ENCODE peak calls at places on chromosomes 3 and 15, in seven cellular contexts. One of them, this sample, is unnamed.

GRCh38 chr3:148681080-148681479 is 16.6 kb upstream of the AGTR1 start:
- DNase-seq in fibroblast of the aortic adventitia: no peak
- DNase-seq in endodermal cell: no peak
- DNase-seq in astrocyte of the spinal cord: no peak
- DNase-seq in esophagus squamous epithelium: no peak
- DNase-seq in mammary epithelial cell: peak
- DNase-seq in ovary: no peak
- DNase-seq in this sample: peak

GRCh38 chr3:17974206-17974841 is 231.9 kb upstream of the TBC1D5 start:
- DNase-seq in fibroblast of the aortic adventitia: peak
- DNase-seq in endodermal cell: no peak
- DNase-seq in astrocyte of the spinal cord: peak
- DNase-seq in esophagus squamous epithelium: no peak
- DNase-seq in mammary epithelial cell: no peak
- DNase-seq in ovary: no peak
- DNase-seq in this sample: peak

GRCh38 chr15:23797747-23798157 is 110.6 kb upstream of the NDN start:
- DNase-seq in fibroblast of the aortic adventitia: no peak
- DNase-seq in endodermal cell: no peak
- DNase-seq in astrocyte of the spinal cord: no peak
- DNase-seq in esophagus squamous epithelium: no peak
- DNase-seq in mammary epithelial cell: no peak
- DNase-seq in ovary: no peak
- DNase-seq in this sample: no peak

GRCh38 chr15:66780172-66780972 is 78.3 kb downstream of the SMAD6 start:
- DNase-seq in fibroblast of the aortic adventitia: peak
- DNase-seq in endodermal cell: no peak
- DNase-seq in astrocyte of the spinal cord: peak
- DNase-seq in esophagus squamous epithelium: no peak
- DNase-seq in mammary epithelial cell: peak
- DNase-seq in ovary: peak
- DNase-seq in this sample: peak

GRCh38 chr15:91609231-91609630 is 244.3 kb upstream of the SLCO3A1 start:
- DNase-seq in fibroblast of the aortic adventitia: no peak
- DNase-seq in endodermal cell: no peak
- DNase-seq in astrocyte of the spinal cord: no peak
- DNase-seq in esophagus squamous epithelium: no peak
- DNase-seq in mammary epithelial cell: peak
- DNase-seq in ovary: no peak
- DNase-seq in this sample: no peak

GRCh38 chr3:179731544-179731943 is 78.7 kb downstream of the USP13 start:
- DNase-seq in fibroblast of the aortic adventitia: no peak
- DNase-seq in endodermal cell: no peak
- DNase-seq in astrocyte of the spinal cord: no peak
- DNase-seq in esophagus squamous epithelium: no peak
- DNase-seq in mammary epithelial cell: no peak
- DNase-seq in ovary: no peak
- DNase-seq in this sample: no peak

GRCh38 chr3:44976002-44976815 is at the start of the genes EXOSC7 and ZDHHC3:
- DNase-seq in fibroblast of the aortic adventitia: peak
- DNase-seq in endodermal cell: peak
- DNase-seq in astrocyte of the spinal cord: peak
- DNase-seq in esophagus squamous epithelium: peak
- DNase-seq in mammary epithelial cell: peak
- DNase-seq in ovary: peak
- DNase-seq in this sample: peak

GRCh38 chr3:180624714-180625113 is 22.8 kb downstream of the TTC14 start:
- DNase-seq in fibroblast of the aortic adventitia: no peak
- DNase-seq in endodermal cell: no peak
- DNase-seq in astrocyte of the spinal cord: no peak
- DNase-seq in esophagus squamous epithelium: no peak
- DNase-seq in mammary epithelial cell: no peak
- DNase-seq in ovary: no peak
- DNase-seq in this sample: no peak

GRCh38 chr3:189833996-189834395 is 202.8 kb downstream of the TP63 start:
- DNase-seq in fibroblast of the aortic adventitia: no peak
- DNase-seq in endodermal cell: no peak
- DNase-seq in astrocyte of the spinal cord: no peak
- DNase-seq in esophagus squamous epithelium: peak
- DNase-seq in mammary epithelial cell: peak
- DNase-seq in ovary: no peak
- DNase-seq in this sample: no peak

GRCh38 chr3:45781841-45782240 is 14.5 kb downstream of the SLC6A20 start:
- DNase-seq in fibroblast of the aortic adventitia: no peak
- DNase-seq in endodermal cell: peak
- DNase-seq in astrocyte of the spinal cord: no peak
- DNase-seq in esophagus squamous epithelium: no peak
- DNase-seq in mammary epithelial cell: no peak
- DNase-seq in ovary: no peak
- DNase-seq in this sample: no peak

GRCh38 chr3:138348950-138349739 is 766 bp downstream of the MRAS start:
- DNase-seq in fibroblast of the aortic adventitia: peak
- DNase-seq in endodermal cell: peak
- DNase-seq in astrocyte of the spinal cord: peak
- DNase-seq in esophagus squamous epithelium: no peak
- DNase-seq in mammary epithelial cell: no peak
- DNase-seq in ovary: peak
- DNase-seq in this sample: peak

GRCh38 chr3:53708001-53708621 is 138.1 kb downstream of the CHDH start:
- DNase-seq in fibroblast of the aortic adventitia: no peak
- DNase-seq in endodermal cell: peak
- DNase-seq in astrocyte of the spinal cord: no peak
- DNase-seq in esophagus squamous epithelium: no peak
- DNase-seq in mammary epithelial cell: no peak
- DNase-seq in ovary: no peak
- DNase-seq in this sample: no peak

GRCh38 chr3:142319912-142320311 is 94.5 kb upstream of the GK5 start:
- DNase-seq in fibroblast of the aortic adventitia: no peak
- DNase-seq in endodermal cell: no peak
- DNase-seq in astrocyte of the spinal cord: no peak
- DNase-seq in esophagus squamous epithelium: no peak
- DNase-seq in mammary epithelial cell: no peak
- DNase-seq in ovary: no peak
- DNase-seq in this sample: no peak

GRCh38 chr3:128394033-128394432 is 72.7 kb downstream of the DNAJB8 start:
- DNase-seq in fibroblast of the aortic adventitia: no peak
- DNase-seq in endodermal cell: no peak
- DNase-seq in astrocyte of the spinal cord: no peak
- DNase-seq in esophagus squamous epithelium: no peak
- DNase-seq in mammary epithelial cell: no peak
- DNase-seq in ovary: no peak
- DNase-seq in this sample: no peak

GRCh38 chr3:128392021-128392420 is 74.7 kb downstream of the DNAJB8 start:
- DNase-seq in fibroblast of the aortic adventitia: no peak
- DNase-seq in endodermal cell: no peak
- DNase-seq in astrocyte of the spinal cord: no peak
- DNase-seq in esophagus squamous epithelium: no peak
- DNase-seq in mammary epithelial cell: no peak
- DNase-seq in ovary: no peak
- DNase-seq in this sample: no peak

GRCh38 chr3:128395046-128395445 is 71.6 kb downstream of the DNAJB8 start:
- DNase-seq in fibroblast of the aortic adventitia: no peak
- DNase-seq in endodermal cell: no peak
- DNase-seq in astrocyte of the spinal cord: no peak
- DNase-seq in esophagus squamous epithelium: no peak
- DNase-seq in mammary epithelial cell: no peak
- DNase-seq in ovary: no peak
- DNase-seq in this sample: no peak

GRCh38 chr3:128390867-128391266 is 75.8 kb downstream of the DNAJB8 start:
- DNase-seq in fibroblast of the aortic adventitia: no peak
- DNase-seq in endodermal cell: no peak
- DNase-seq in astrocyte of the spinal cord: no peak
- DNase-seq in esophagus squamous epithelium: no peak
- DNase-seq in mammary epithelial cell: no peak
- DNase-seq in ovary: no peak
- DNase-seq in this sample: no peak

GRCh38 chr3:128392812-128393544 is 73.7 kb downstream of the DNAJB8 start:
- DNase-seq in fibroblast of the aortic adventitia: no peak
- DNase-seq in endodermal cell: no peak
- DNase-seq in astrocyte of the spinal cord: no peak
- DNase-seq in esophagus squamous epithelium: no peak
- DNase-seq in mammary epithelial cell: no peak
- DNase-seq in ovary: no peak
- DNase-seq in this sample: no peak
- H3K4me3 ChIP-seq in fibroblast of the aortic adventitia: no peak
- H3K4me3 ChIP-seq in endodermal cell: no peak
- H3K4me3 ChIP-seq in astrocyte of the spinal cord: no peak
- H3K4me3 ChIP-seq in esophagus squamous epithelium: no peak
- H3K4me3 ChIP-seq in mammary epithelial cell: no peak
- H3K4me3 ChIP-seq in ovary: no peak
- H3K4me3 ChIP-seq in this sample: no peak

GRCh38 chr3:134362221-134362620 is 12.0 kb downstream of the AMOTL2 start:
- DNase-seq in fibroblast of the aortic adventitia: no peak
- DNase-seq in endodermal cell: peak
- DNase-seq in astrocyte of the spinal cord: no peak
- DNase-seq in esophagus squamous epithelium: no peak
- DNase-seq in mammary epithelial cell: no peak
- DNase-seq in ovary: no peak
- DNase-seq in this sample: no peak

GRCh38 chr3:134364936-134365765 is 9.1 kb downstream of the AMOTL2 start:
- DNase-seq in fibroblast of the aortic adventitia: peak
- DNase-seq in endodermal cell: peak
- DNase-seq in astrocyte of the spinal cord: peak
- DNase-seq in esophagus squamous epithelium: no peak
- DNase-seq in mammary epithelial cell: no peak
- DNase-seq in ovary: no peak
- DNase-seq in this sample: peak

GRCh38 chr3:134364061-134364935 is 9.9 kb downstream of the AMOTL2 start:
- DNase-seq in fibroblast of the aortic adventitia: peak
- DNase-seq in endodermal cell: peak
- DNase-seq in astrocyte of the spinal cord: peak
- DNase-seq in esophagus squamous epithelium: peak
- DNase-seq in mammary epithelial cell: peak
- DNase-seq in ovary: peak
- DNase-seq in this sample: peak

GRCh38 chr3:134362670-134363380 is 11.4 kb downstream of the AMOTL2 start:
- DNase-seq in fibroblast of the aortic adventitia: no peak
- DNase-seq in endodermal cell: peak
- DNase-seq in astrocyte of the spinal cord: no peak
- DNase-seq in esophagus squamous epithelium: no peak
- DNase-seq in mammary epithelial cell: no peak
- DNase-seq in ovary: no peak
- DNase-seq in this sample: no peak

DNA sequence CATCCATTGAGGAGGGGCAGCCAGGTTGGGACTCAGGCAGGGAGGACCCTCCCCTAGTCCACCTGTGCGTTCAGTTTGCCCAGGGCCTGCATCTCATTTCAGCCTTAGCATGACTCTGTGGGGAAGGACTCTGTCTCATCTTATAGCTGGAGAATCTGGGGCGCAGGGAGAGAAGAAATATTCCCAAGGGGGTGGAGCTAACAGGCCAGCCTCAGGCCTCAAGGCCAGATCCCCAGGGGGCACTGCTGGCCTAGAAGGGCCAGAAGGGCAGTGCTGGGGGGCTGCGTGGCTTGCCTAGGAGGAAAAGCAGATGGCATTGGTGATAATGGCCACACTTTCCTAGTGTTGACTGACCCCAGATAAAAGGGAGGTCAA is 10.9 kb downstream of the AMOTL2 start:
- DNase-seq in fibroblast of the aortic adventitia: no peak
- DNase-seq in endodermal cell: no peak
- DNase-seq in astrocyte of the spinal cord: no peak
- DNase-seq in esophagus squamous epithelium: no peak
- DNase-seq in mammary epithelial cell: no peak
- DNase-seq in ovary: no peak
- DNase-seq in this sample: no peak
- H3K4me3 ChIP-seq in fibroblast of the aortic adventitia: peak
- H3K4me3 ChIP-seq in endodermal cell: peak
- H3K4me3 ChIP-seq in astrocyte of the spinal cord: no peak
- H3K4me3 ChIP-seq in esophagus squamous epithelium: peak
- H3K4me3 ChIP-seq in mammary epithelial cell: no peak
- H3K4me3 ChIP-seq in ovary: no peak
- H3K4me3 ChIP-seq in this sample: no peak

GRCh38 chr3:32850226-32850625 is 32.4 kb downstream of the TRIM71 start:
- DNase-seq in fibroblast of the aortic adventitia: no peak
- DNase-seq in endodermal cell: no peak
- DNase-seq in astrocyte of the spinal cord: no peak
- DNase-seq in esophagus squamous epithelium: no peak
- DNase-seq in mammary epithelial cell: no peak
- DNase-seq in ovary: no peak
- DNase-seq in this sample: no peak

GRCh38 chr3:32850636-32851035 is 32.8 kb downstream of the TRIM71 start:
- DNase-seq in fibroblast of the aortic adventitia: no peak
- DNase-seq in endodermal cell: no peak
- DNase-seq in astrocyte of the spinal cord: no peak
- DNase-seq in esophagus squamous epithelium: no peak
- DNase-seq in mammary epithelial cell: no peak
- DNase-seq in ovary: no peak
- DNase-seq in this sample: no peak

GRCh38 chr3:32848215-32848614 is 30.4 kb downstream of the TRIM71 start:
- DNase-seq in fibroblast of the aortic adventitia: no peak
- DNase-seq in endodermal cell: no peak
- DNase-seq in astrocyte of the spinal cord: no peak
- DNase-seq in esophagus squamous epithelium: no peak
- DNase-seq in mammary epithelial cell: no peak
- DNase-seq in ovary: no peak
- DNase-seq in this sample: no peak

GRCh38 chr3:32844914-32845313 is 27.1 kb downstream of the TRIM71 start:
- DNase-seq in fibroblast of the aortic adventitia: no peak
- DNase-seq in endodermal cell: no peak
- DNase-seq in astrocyte of the spinal cord: no peak
- DNase-seq in esophagus squamous epithelium: no peak
- DNase-seq in mammary epithelial cell: no peak
- DNase-seq in ovary: no peak
- DNase-seq in this sample: no peak

GRCh38 chr3:32847520-32847919 is 29.7 kb downstream of the TRIM71 start:
- DNase-seq in fibroblast of the aortic adventitia: no peak
- DNase-seq in endodermal cell: no peak
- DNase-seq in astrocyte of the spinal cord: no peak
- DNase-seq in esophagus squamous epithelium: no peak
- DNase-seq in mammary epithelial cell: no peak
- DNase-seq in ovary: no peak
- DNase-seq in this sample: no peak
- H3K4me3 ChIP-seq in fibroblast of the aortic adventitia: no peak
- H3K4me3 ChIP-seq in endodermal cell: no peak
- H3K4me3 ChIP-seq in astrocyte of the spinal cord: no peak
- H3K4me3 ChIP-seq in esophagus squamous epithelium: no peak
- H3K4me3 ChIP-seq in mammary epithelial cell: no peak
- H3K4me3 ChIP-seq in ovary: no peak
- H3K4me3 ChIP-seq in this sample: no peak

GRCh38 chr3:50155891-50156290 is 767 bp downstream of the SEMA3F start:
- DNase-seq in fibroblast of the aortic adventitia: no peak
- DNase-seq in endodermal cell: peak
- DNase-seq in astrocyte of the spinal cord: no peak
- DNase-seq in esophagus squamous epithelium: no peak
- DNase-seq in mammary epithelial cell: peak
- DNase-seq in ovary: no peak
- DNase-seq in this sample: no peak

GRCh38 chr3:50154476-50154839 is 666 bp upstream of the SEMA3F start:
- DNase-seq in fibroblast of the aortic adventitia: no peak
- DNase-seq in endodermal cell: no peak
- DNase-seq in astrocyte of the spinal cord: no peak
- DNase-seq in esophagus squamous epithelium: no peak
- DNase-seq in mammary epithelial cell: no peak
- DNase-seq in ovary: no peak
- DNase-seq in this sample: no peak

GRCh38 chr3:50154840-50155490 is at the start of gene SEMA3F:
- DNase-seq in fibroblast of the aortic adventitia: peak
- DNase-seq in endodermal cell: peak
- DNase-seq in astrocyte of the spinal cord: peak
- DNase-seq in esophagus squamous epithelium: no peak
- DNase-seq in mammary epithelial cell: peak
- DNase-seq in ovary: peak
- DNase-seq in this sample: peak

GRCh38 chr3:50155491-50155878 is 361 bp downstream of the SEMA3F start:
- DNase-seq in fibroblast of the aortic adventitia: no peak
- DNase-seq in endodermal cell: no peak
- DNase-seq in astrocyte of the spinal cord: no peak
- DNase-seq in esophagus squamous epithelium: no peak
- DNase-seq in mammary epithelial cell: no peak
- DNase-seq in ovary: no peak
- DNase-seq in this sample: no peak

GRCh38 chr3:50153782-50154475 is 1.2 kb upstream of the SEMA3F start:
- DNase-seq in fibroblast of the aortic adventitia: no peak
- DNase-seq in endodermal cell: peak
- DNase-seq in astrocyte of the spinal cord: no peak
- DNase-seq in esophagus squamous epithelium: no peak
- DNase-seq in mammary epithelial cell: no peak
- DNase-seq in ovary: no peak
- DNase-seq in this sample: no peak
- H3K4me3 ChIP-seq in fibroblast of the aortic adventitia: no peak
- H3K4me3 ChIP-seq in endodermal cell: peak
- H3K4me3 ChIP-seq in astrocyte of the spinal cord: no peak
- H3K4me3 ChIP-seq in esophagus squamous epithelium: no peak
- H3K4me3 ChIP-seq in mammary epithelial cell: no peak
- H3K4me3 ChIP-seq in ovary: no peak
- H3K4me3 ChIP-seq in this sample: no peak

This sample was measured in fibroblast of mammary gland.